ENCODE peak calls at places on chromosomes 2 and 18, in nine cellular contexts. X, U, P, D, Z, Y, A, O and Q are unnamed samples.

GRCh38 chr2:54572262-54572635 is 116.1 kb downstream of the SPTBN1 start:
- DNase-seq in U (no peak), O (no peak), P (no peak), D (no peak), A (no peak), Y (no peak), X (no peak), Z (peak; percentile 93), Q (no peak)

GRCh38 chr18:58276640-58277456 is 232.8 kb downstream of the NEDD4L start:
- DNase-seq in O (no peak), P (no peak), X (no peak), U (no peak), D (no peak), Y (no peak), A (peak; percentile 61), Z (no peak), Q (no peak)

GRCh38 chr2:213232649-213233437 is 51.4 kb upstream of the SPAG16 start:
- DNase-seq in Z (no peak), A (no peak), Y (no peak), U (peak; percentile 78), P (peak; percentile 100), O (no peak), D (no peak), X (no peak), Q (no peak)

GRCh38 chr18:58520964-58521363 is 107.9 kb downstream of the ALPK2 start:
- DNase-seq in D (no peak), P (no peak), A (no peak), Z (no peak), X (no peak), O (no peak), Y (no peak), U (no peak), Q (no peak)

GRCh38 chr2:21012557-21012937 is 31.3 kb downstream of the APOB start:
- DNase-seq in O (no peak), Y (no peak), Z (no peak), X (no peak), A (no peak), U (no peak), P (no peak), D (no peak), Q (no peak)

GRCh38 chr2:158619496-158619895 is 162.7 kb downstream of the PKP4 start:
- DNase-seq in Y (no peak), D (no peak), O (no peak), Z (peak; percentile 70), A (peak; percentile 31), U (no peak), P (no peak), X (no peak), Q (no peak)

GRCh38 chr2:157363612-157364101 is 38.0 kb upstream of the ERMN start:
- DNase-seq in P (peak; percentile 50), U (no peak), O (no peak), A (no peak), X (no peak), D (no peak), Z (no peak), Y (no peak), Q (no peak)

GRCh38 chr2:170822885-170823799 is 6.5 kb downstream of the GAD1 start:
- DNase-seq in U (peak; percentile 76), O (no peak), A (no peak), P (no peak), D (no peak), X (no peak), Y (no peak), Z (no peak), Q (no peak)

GRCh38 chr2:204340511-204340910 is 204.8 kb upstream of the PARD3B start:
- DNase-seq in P (no peak), O (no peak), Z (no peak), D (no peak), A (no peak), Y (no peak), X (no peak), U (no peak), Q (no peak)

GRCh38 chr2:70748002-70748779 is 19.8 kb downstream of the ADD2 start:
- DNase-seq in O (no peak), Z (peak; percentile 16), D (no peak), A (no peak), P (no peak), U (no peak), X (no peak), Y (peak; percentile 10), Q (no peak)

GRCh38 chr2:28904295-28904694 is 9.8 kb downstream of the WDR43 start:
- DNase-seq in O (no peak), P (no peak), X (no peak), A (no peak), U (no peak), Z (peak; percentile 15), Y (no peak), D (no peak), Q (no peak)

GRCh38 chr18:41905786-41906527 is 49.1 kb upstream of the PIK3C3 start:
- DNase-seq in Y (no peak), O (no peak), U (no peak), A (no peak), D (no peak), X (no peak), Z (no peak), P (no peak), Q (no peak)

GRCh38 chr2:23363831-23364230 is 21.1 kb upstream of the KLHL29 start:
- DNase-seq in D (no peak), Y (no peak), U (no peak), P (no peak), A (no peak), X (no peak), O (no peak), Z (no peak), Q (no peak)

GRCh38 chr2:12203528-12203927 is 457.1 kb downstream of the LPIN1 start:
- DNase-seq in P (no peak), Z (no peak), Y (no peak), A (no peak), D (no peak), U (no peak), X (no peak), O (no peak), Q (no peak)

GRCh38 chr2:158464426-158465281 is 7.9 kb downstream of the PKP4 start:
- DNase-seq in X (no peak), D (no peak), U (no peak), Y (no peak), Z (peak; percentile 40), O (no peak), A (no peak), P (no peak), Q (no peak)

GRCh38 chr2:96960271-96960955 is 26.0 kb downstream of the FAM178B start:
- DNase-seq in Z (peak; percentile 76), A (peak; percentile 88), Y (peak; percentile 79), P (no peak), X (peak; percentile 91), D (peak; percentile 82), O (no peak), U (peak; percentile 95), Q (peak; percentile 70)

GRCh38 chr2:121489284-121489683 is 41.4 kb upstream of the RNU4ATAC start:
- DNase-seq in Z (peak; percentile 66), P (peak; percentile 12), X (no peak), Y (no peak), O (no peak), D (no peak), A (peak; percentile 35), U (no peak), Q (no peak)

GRCh38 chr18:12944724-12945123 is 3.1 kb upstream of the SEH1L start:
- DNase-seq in A (peak; percentile 81), D (no peak), U (no peak), Z (no peak), X (peak; percentile 34), Y (no peak), O (no peak), P (no peak), Q (peak; percentile 50)

GRCh38 chr2:138030459-138030858 is 66.2 kb downstream of the HNMT start:
- DNase-seq in X (no peak), O (no peak), U (no peak), Y (no peak), P (peak; percentile 38), D (no peak), Z (no peak), A (no peak), Q (no peak)

GRCh38 chr2:99489758-99490087 is at the start of gene REV1:
- DNase-seq in O (no peak), D (no peak), Y (no peak), X (no peak), Z (no peak), P (no peak), A (no peak), U (no peak), Q (no peak)
- TF ChIP-seq POLR2AphosphoS5 in O (no peak), D (no peak), Y (peak; percentile 59), X (peak; percentile 79), Z (no peak), P (no peak), A (peak; percentile 78), U (peak; percentile 87), Q (peak; percentile 37)

DNA sequence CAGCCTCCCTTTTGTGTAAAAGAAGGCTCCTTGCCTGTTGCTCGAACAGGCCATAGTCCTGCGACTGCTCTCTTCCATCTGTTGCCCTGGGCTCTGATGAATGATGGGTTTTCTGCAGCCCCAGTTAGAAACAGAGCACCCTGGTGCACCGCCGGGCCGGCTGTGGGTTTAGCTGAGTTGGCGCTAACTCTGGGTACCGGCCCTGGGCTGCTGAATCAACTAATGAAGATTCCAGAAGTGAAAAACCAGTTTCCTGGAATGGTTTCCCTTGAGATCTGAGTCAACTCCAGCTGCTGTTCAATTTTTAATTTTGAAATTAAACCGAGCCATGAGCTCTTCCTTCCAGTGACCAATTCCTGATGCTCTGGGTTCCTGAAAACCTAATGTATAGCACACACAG is 5.7 kb downstream of the COL6A3 start:
- DNase-seq in Z (no peak), A (no peak), Y (no peak), O (no peak), X (no peak), U (no peak), P (no peak), D (no peak), Q (no peak)
- TF ChIP-seq POLR2A in Z (no peak), A (no peak), Y (no peak), O (no peak), X (no peak), U (no peak), P (no peak), D (no peak), Q (no peak)

DNA sequence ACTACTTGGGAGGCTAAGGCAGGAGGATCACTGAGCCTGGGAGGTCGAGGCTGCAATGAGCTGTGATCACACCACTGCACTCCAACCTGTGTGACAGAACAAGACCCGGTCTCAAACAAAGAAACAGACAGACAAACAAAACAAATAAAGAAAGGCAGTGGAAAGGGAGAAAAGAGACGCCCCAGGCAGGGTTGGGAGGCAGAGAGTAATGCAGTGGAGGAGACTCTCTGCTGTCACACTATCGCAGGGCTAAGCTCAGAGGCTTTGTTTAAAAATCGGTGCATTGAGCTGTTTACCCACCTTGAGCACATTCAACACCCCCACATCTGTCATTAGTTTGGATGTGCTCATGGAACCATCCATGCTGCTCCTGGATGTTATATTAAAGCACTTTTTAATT is 84.2 kb upstream of the RMP24 start:
- DNase-seq in Y (no peak), A (no peak), P (no peak), U (no peak), O (peak; percentile 75), X (no peak), D (no peak), Z (no peak), Q (no peak)
- TF ChIP-seq POLR2AphosphoS5 in Y (no peak), A (no peak), P (no peak), U (no peak), O (no peak), X (no peak), D (no peak), Z (no peak), Q (no peak)

DNA sequence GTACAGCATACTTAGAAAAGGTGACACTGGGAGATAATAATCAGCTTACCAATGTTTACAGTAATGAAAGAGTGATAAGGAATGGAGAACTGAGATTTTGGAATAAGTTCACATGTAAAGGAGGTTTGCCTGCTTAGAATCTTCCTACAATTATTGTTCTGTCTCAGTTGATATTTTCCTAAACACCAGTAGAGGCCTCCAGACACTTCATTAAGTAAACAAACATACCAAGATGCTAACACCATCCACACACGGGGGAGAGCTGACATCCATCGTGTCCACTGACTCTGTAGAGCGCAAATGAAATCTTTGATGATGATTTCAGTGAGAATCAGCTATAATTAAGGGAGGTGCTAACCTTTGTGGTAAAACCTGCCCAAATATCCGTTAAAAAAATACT is 211.7 kb upstream of the MMADHC start:
- DNase-seq in D (no peak), Y (peak; percentile 2), Z (no peak), O (no peak), P (no peak), U (no peak), A (no peak), X (no peak), Q (no peak)
- TF ChIP-seq POLR2A in D (no peak), Y (no peak), Z (no peak), O (no peak), P (no peak), U (no peak), A (no peak), X (no peak), Q (no peak)